ENCODE peak calls at places on chromosomes 3 and 15, in eight cellular contexts. V is heart left ventricle, A is DMS79, N is sigmoid colon, M is activated T-cell treated with anti-CD3 and anti-CD28 coated beads for 1 hour, S is iPS-NIHi11, X is right lobe of liver, L is H54. I is an unnamed sample.
A peak's percentile ranks its signal among the peaks of the same experiment; 100 is the strongest.

GRCh38 chr15:66004618-66005262 is 135.4 kb downstream of the RAB11A start:
- DNase-seq in V (no peak), A (no peak), N (no peak), M (no peak), S (peak; percentile 87), X (no peak), L (peak; percentile 47), I (peak; percentile 15)

GRCh38 chr15:39118510-39118909 is 462.4 kb upstream of the THBS1 start:
- DNase-seq in V (no peak), A (no peak), N (no peak), M (no peak), S (no peak), X (no peak), L (no peak), I (no peak)

GRCh38 chr15:100588638-100589242 is 13.2 kb downstream of the LINS1 start:
- DNase-seq in V (no peak), A (no peak), N (no peak), M (no peak), S (no peak), X (no peak), L (no peak), I (peak; percentile 17)

GRCh38 chr15:57098896-57099295 is 180.5 kb downstream of the TCF12 start:
- DNase-seq in V (no peak), A (no peak), N (no peak), M (no peak), S (no peak), X (no peak), L (no peak), I (no peak)

GRCh38 chr15:52252781-52253180 is 42.8 kb downstream of the MYO5C start:
- DNase-seq in V (no peak), A (no peak), N (no peak), M (no peak), S (no peak), X (no peak), L (peak; percentile 70), I (no peak)

GRCh38 chr3:184156522-184156955 is 1.4 kb downstream of the DVL3 start:
- DNase-seq in V (peak; percentile 86), A (no peak), N (peak; percentile 88), M (no peak), S (peak; percentile 83), X (no peak), L (peak; percentile 69), I (no peak)

GRCh38 chr15:82081904-82082810 is 36.3 kb upstream of the MEX3B start:
- DNase-seq in V (no peak), A (no peak), N (no peak), M (no peak), S (peak; percentile 77), X (no peak), L (peak; percentile 67), I (peak; percentile 88)

GRCh38 chr3:71258116-71258515 is 325.4 kb downstream of the FOXP1 start:
- DNase-seq in V (no peak), A (no peak), N (no peak), M (no peak), S (no peak), X (no peak), L (peak; percentile 25), I (peak; percentile 75)

GRCh38 chr3:73365756-73366397 is 258.9 kb downstream of the PDZRN3 start:
- DNase-seq in V (peak; percentile 76), A (no peak), N (peak; percentile 94), M (no peak), S (no peak), X (no peak), L (no peak), I (no peak)

GRCh38 chr3:127679534-127680145 is 6.9 kb downstream of the ABTB1 start:
- DNase-seq in V (no peak), A (no peak), N (peak; percentile 62), M (no peak), S (peak; percentile 49), X (peak; percentile 48), L (no peak), I (peak; percentile 40)

GRCh38 chr3:99875925-99876781 is 58.5 kb downstream of the CMSS1 start:
- DNase-seq in V (peak; percentile 87), A (no peak), N (peak; percentile 93), M (peak; percentile 46), S (peak; percentile 87), X (peak; percentile 85), L (peak; percentile 21), I (peak; percentile 87)

GRCh38 chr15:64311566-64311965 is 44.4 kb downstream of the CSNK1G1 start:
- DNase-seq in V (no peak), A (no peak), N (no peak), M (no peak), S (no peak), X (no peak), L (no peak), I (no peak)

GRCh38 chr3:141076821-141077571 is 25.8 kb downstream of the SPSB4 start:
- DNase-seq in V (peak; percentile 75), A (peak; percentile 49), N (peak; percentile 76), M (no peak), S (no peak), X (no peak), L (no peak), I (no peak)

GRCh38 chr3:122310361-122310760 is 14.7 kb upstream of the CSTA start:
- DNase-seq in V (no peak), A (peak; percentile 15), N (no peak), M (no peak), S (no peak), X (no peak), L (no peak), I (no peak)

I was measured in SJSA1.